ENCODE peak calls at places on chromosomes 4 and X, in six cellular contexts. S, U, A, B, E and V are unnamed samples.

GRCh38 chr4:127586922-127587571 is 45.7 kb upstream of the INTU start:
- DNase-seq in E (peak; percentile 17), S (no peak), A (no peak), B (no peak), U (peak; percentile 12), V (peak; percentile 51)

GRCh38 chr4:1714303-1715001 is 2.3 kb upstream of the SLBP start:
- DNase-seq in A (no peak), U (no peak), S (no peak), B (no peak), E (no peak), V (no peak)

GRCh38 chr4:39850727-39851126 is 127.0 kb downstream of the PDS5A start:
- DNase-seq in U (no peak), A (no peak), S (no peak), E (no peak), B (no peak), V (no peak)

GRCh38 chr4:7183780-7184460 is 8.4 kb upstream of the SORCS2 start:
- DNase-seq in B (peak; percentile 3), S (no peak), A (no peak), U (no peak), E (no peak), V (no peak)

GRCh38 chr4:56271121-56271520 is 116.2 kb downstream of the AASDH start:
- DNase-seq in E (no peak), A (no peak), S (no peak), B (no peak), U (no peak), V (peak; percentile 53)

GRCh38 chrX:10174810-10175209 is 18.0 kb downstream of the CLCN4 start:
- DNase-seq in B (no peak), U (no peak), S (no peak), A (no peak), E (no peak), V (no peak)

GRCh38 chr4:188139141-188139540 is at the start of gene TRIML1:
- DNase-seq in U (no peak), E (no peak), S (no peak), B (no peak), A (no peak), V (no peak)

GRCh38 chrX:87578978-87579377 is 61.4 kb downstream of the KLHL4 start:
- DNase-seq in U (no peak), B (no peak), S (no peak), A (no peak), E (no peak), V (peak; percentile 38)

GRCh38 chr4:94523033-94523590 is 71.4 kb downstream of the PDLIM5 start:
- DNase-seq in S (no peak), U (no peak), A (no peak), B (no peak), E (no peak), V (no peak)

GRCh38 chrX:17860811-17861495 is at the start of gene RAI2:
- DNase-seq in B (peak; percentile 54), U (no peak), S (no peak), A (peak; percentile 59), E (no peak), V (no peak)

GRCh38 chrX:40172169-40172979 is 74.6 kb upstream of the BCOR start:
- DNase-seq in U (no peak), S (no peak), A (peak; percentile 35), E (no peak), B (peak; percentile 84), V (peak; percentile 32)

GRCh38 chr4:6902318-6903042 is 7.1 kb upstream of the TBC1D14 start:
- DNase-seq in S (no peak), E (no peak), B (no peak), U (no peak), A (no peak), V (no peak)

GRCh38 chr4:118762146-118762545 is 73.8 kb downstream of the SEC24D start:
- DNase-seq in U (no peak), B (no peak), A (no peak), S (no peak), E (no peak), V (no peak)

GRCh38 chr4:182917182-182918043 is at the start of gene DCTD:
- DNase-seq in E (peak; percentile 20), B (peak; percentile 89), U (no peak), A (peak; percentile 52), S (peak; percentile 43), V (peak; percentile 52)

GRCh38 chr4:85672116-85672515 is 197.2 kb downstream of the ARHGAP24 start:
- DNase-seq in B (no peak), U (no peak), S (no peak), A (no peak), E (no peak), V (no peak)

GRCh38 chrX:10108288-10108687 is 48.5 kb upstream of the CLCN4 start:
- DNase-seq in S (no peak), A (no peak), E (no peak), B (no peak), U (no peak), V (no peak)

GRCh38 chr4:101345271-101345595 is 2.1 kb downstream of the PPP3CA start:
- DNase-seq in U (no peak), E (no peak), A (peak; percentile 32), B (no peak), S (no peak), V (no peak)

GRCh38 chr4:177441061-177441802 is 1.0 kb downstream of the AGA start:
- DNase-seq in A (peak; percentile 12), S (no peak), E (no peak), U (no peak), B (no peak), V (peak; percentile 35)